ENCODE peak calls at places on chromosomes 1 and 21, in five cellular contexts. W, S, F, A and C are unnamed samples.

GRCh38 chr1:109923131-109923945 is 12.7 kb downstream of the CSF1 start:
- DNase-seq in W (peak; percentile 76), F (peak; percentile 68), A (peak; percentile 33), S (no peak), C (no peak)

GRCh38 chr1:39346876-39347275 is 142.4 kb downstream of the MACF1 start:
- DNase-seq in W (no peak), S (no peak), F (no peak), A (no peak), C (no peak)

GRCh38 chr1:91827094-91828006 is 58.6 kb downstream of the TGFBR3 start:
- DNase-seq in S (peak; percentile 61), F (peak; percentile 38), A (peak; percentile 80), W (no peak), C (no peak)

GRCh38 chr1:238451006-238451405 is 560.3 kb upstream of the ZP4 start:
- DNase-seq in A (no peak), W (no peak), S (no peak), F (no peak), C (no peak)

GRCh38 chr1:91555074-91555730 is 54.6 kb downstream of the CDC7 start:
- DNase-seq in W (no peak), S (no peak), F (no peak), A (no peak), C (no peak)

GRCh38 chr1:10338611-10339010 is 60.3 kb upstream of the PGD start:
- DNase-seq in A (no peak), F (no peak), W (no peak), S (no peak), C (no peak)

GRCh38 chr1:237873487-237873927 is 17.2 kb downstream of the ZP4 start:
- DNase-seq in W (no peak), S (peak; percentile 58), A (no peak), F (peak; percentile 98), C (peak; percentile 80)

GRCh38 chr1:232367293-232367692 is 262.6 kb downstream of the SIPA1L2 start:
- DNase-seq in S (peak; percentile 50), A (no peak), F (peak; percentile 81), W (no peak), C (no peak)

GRCh38 chr1:23029337-23029736 is 10.1 kb downstream of the KDM1A start:
- DNase-seq in F (no peak), W (no peak), S (no peak), A (no peak), C (no peak)

GRCh38 chr1:110196917-110197782 is 13.0 kb upstream of the KCNC4 start:
- DNase-seq in F (peak; percentile 70), A (no peak), S (peak; percentile 76), W (peak; percentile 75), C (no peak)

GRCh38 chr1:7558921-7559869 is 211.9 kb upstream of the VAMP3 start:
- DNase-seq in W (no peak), F (no peak), A (no peak), S (no peak), C (no peak)

GRCh38 chr1:193538690-193539089 is 352.3 kb upstream of the B3GALT2 start:
- DNase-seq in S (no peak), F (no peak), W (no peak), A (no peak), C (no peak)

GRCh38 chr21:38993561-38993960 is 187.8 kb downstream of the ETS2 start:
- DNase-seq in F (no peak), A (peak; percentile 45), S (peak; percentile 71), W (no peak), C (peak; percentile 85)

GRCh38 chr21:45892156-45892919 is 89.2 kb upstream of the COL6A1 start:
- DNase-seq in A (peak; percentile 31), W (peak; percentile 14), F (no peak), S (no peak), C (peak; percentile 72)

GRCh38 chr21:45508607-45509565 is 33.4 kb downstream of the SLC19A1 start:
- DNase-seq in W (peak; percentile 24), S (no peak), A (no peak), F (peak; percentile 23), C (peak; percentile 17)

GRCh38 chr1:96309783-96310182 is 411.8 kb upstream of the PTBP2 start:
- DNase-seq in W (no peak), F (no peak), S (peak; percentile 9), A (no peak), C (peak; percentile 22)

GRCh38 chr1:109878531-109878930 is 32.1 kb upstream of the CSF1 start:
- DNase-seq in F (no peak), A (no peak), W (no peak), S (no peak), C (peak; percentile 21)

GRCh38 chr1:36657826-36658225 is 175.1 kb upstream of the CSF3R start:
- DNase-seq in F (no peak), W (no peak), S (no peak), A (no peak), C (no peak)

GRCh38 chr1:218108034-218108433 is 177.1 kb upstream of the RRP15 start:
- DNase-seq in S (no peak), A (no peak), W (no peak), F (no peak), C (no peak)

GRCh38 chr1:218249757-218250156 is 35.3 kb upstream of the RRP15 start:
- DNase-seq in W (no peak), S (no peak), A (no peak), F (no peak), C (no peak)

GRCh38 chr21:38825901-38826300 is 20.2 kb downstream of the ETS2 start:
- DNase-seq in A (no peak), S (no peak), F (no peak), W (no peak), C (no peak)

GRCh38 chr1:90721210-90722194 is 4.4 kb upstream of the BARHL2 start:
- DNase-seq in F (peak; percentile 87), A (peak; percentile 58), W (peak; percentile 51), S (peak; percentile 81), C (peak; percentile 37)

GRCh38 chr1:53447413-53447812 is 11.8 kb upstream of the DMRTB1 start:
- DNase-seq in F (no peak), A (no peak), W (no peak), S (no peak), C (no peak)

GRCh38 chr1:232988572-232989040 is 38.2 kb downstream of the NTPCR start:
- DNase-seq in W (no peak), F (no peak), A (no peak), S (no peak), C (no peak)

GRCh38 chr1:23639460-23639859 is 52.1 kb upstream of the RPL11 start:
- DNase-seq in F (no peak), S (no peak), A (no peak), W (no peak), C (no peak)

GRCh38 chr1:229228522-229228921 is 42.4 kb upstream of the RAB4A start:
- DNase-seq in S (no peak), F (no peak), W (no peak), A (no peak), C (no peak)

GRCh38 chr1:229229721-229230135 is 41.2 kb upstream of the RAB4A start:
- DNase-seq in A (peak; percentile 40), F (no peak), W (no peak), S (peak; percentile 27), C (peak; percentile 59)

GRCh38 chr1:229225331-229225782 is 45.6 kb upstream of the RAB4A start:
- DNase-seq in W (no peak), F (no peak), A (peak; percentile 86), S (peak; percentile 70), C (no peak)

GRCh38 chr1:229229137-229229720 is 41.7 kb upstream of the RAB4A start:
- DNase-seq in W (no peak), F (peak; percentile 95), S (peak; percentile 52), A (no peak), C (no peak)

DNA sequence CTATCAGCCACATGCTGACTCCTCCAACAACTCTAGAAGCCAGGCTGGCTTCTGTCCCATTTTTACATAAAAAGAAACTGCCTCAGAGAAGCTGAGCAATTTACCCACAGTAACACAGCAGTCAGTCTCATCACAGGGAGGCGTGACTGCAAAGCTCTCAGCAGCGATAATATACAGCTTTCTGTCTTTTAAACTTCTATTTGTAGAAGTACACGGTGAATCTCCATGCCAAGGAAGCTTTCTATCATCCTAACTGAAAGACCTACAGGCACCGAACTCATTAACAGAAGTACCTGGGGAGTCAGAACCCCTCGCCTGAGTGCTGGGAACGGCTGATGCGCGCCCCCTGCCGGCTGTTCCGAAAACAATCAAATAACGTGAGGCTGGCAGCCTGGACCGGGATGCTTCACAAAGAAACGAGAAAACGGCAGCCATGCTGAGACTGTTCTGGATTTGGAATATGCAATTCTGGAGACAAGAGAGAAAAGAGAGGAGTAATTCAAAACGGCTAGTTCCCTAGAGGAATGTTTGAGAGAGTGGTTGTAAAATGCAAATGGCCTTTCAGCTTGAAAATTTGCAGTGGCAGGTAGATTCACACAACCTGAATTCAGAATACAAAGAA is 43.5 kb upstream of the RAB4A start:
- DNase-seq in A (peak; percentile 89), F (peak; percentile 88), W (peak; percentile 83), S (peak; percentile 93), C (peak; percentile 71)
- H3K4me1 ChIP-seq in A (peaks cover 36% of the 10 kb centered on the region), F (peaks cover 11% of the 10 kb centered on the region), W (peaks cover 17% of the 10 kb centered on the region), S (peaks cover 62% of the 10 kb centered on the region), C (peaks cover 36% of the 10 kb centered on the region)

GRCh38 chr1:155040358-155041093 is 6.9 kb downstream of the DCST1 start:
- DNase-seq in F (no peak), S (no peak), A (no peak), W (no peak), C (no peak)
- H3K4me1 ChIP-seq in F (peaks cover 2% of the 10 kb centered on the region), S (peaks cover 5% of the 10 kb centered on the region), A (peaks cover 53% of the 10 kb centered on the region), W (peaks cover 4% of the 10 kb centered on the region), C (peaks cover 3% of the 10 kb centered on the region)

GRCh38 chr1:169049258-169049936 is 57.1 kb upstream of the ATP1B1 start:
- DNase-seq in A (no peak), F (no peak), S (no peak), W (no peak), C (no peak)

GRCh38 chr1:169046671-169047070 is 59.8 kb upstream of the ATP1B1 start:
- DNase-seq in S (no peak), A (peak; percentile 55), W (no peak), F (no peak), C (no peak)

GRCh38 chr1:169048043-169048442 is 58.4 kb upstream of the ATP1B1 start:
- DNase-seq in W (no peak), S (peak; percentile 19), F (no peak), A (peak; percentile 46), C (no peak)

GRCh38 chr1:169044971-169045370 is 61.5 kb upstream of the ATP1B1 start:
- DNase-seq in S (no peak), W (no peak), A (no peak), F (no peak), C (no peak)

DNA sequence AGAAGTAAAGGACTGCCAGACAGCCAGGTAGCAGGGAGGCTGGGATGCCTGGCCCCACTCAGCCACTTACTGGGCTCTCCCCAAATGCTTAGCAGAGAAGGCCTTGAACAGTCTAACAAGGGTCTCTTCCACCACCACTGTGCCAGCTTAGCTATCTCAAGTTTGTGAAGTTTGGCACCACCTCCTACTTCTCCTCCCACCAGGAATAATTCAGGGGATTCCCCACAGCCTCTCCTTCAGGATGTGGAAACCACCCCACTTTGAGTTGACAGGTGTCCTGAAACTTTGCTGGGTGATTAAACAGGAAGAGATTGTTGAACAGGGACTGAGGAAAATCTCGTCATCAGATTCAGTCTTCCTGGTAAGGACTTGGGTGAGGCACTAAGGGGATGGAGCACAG is 59.4 kb upstream of the ATP1B1 start:
- DNase-seq in S (peak; percentile 23), W (no peak), F (no peak), A (peak; percentile 34), C (no peak)
- H3K4me1 ChIP-seq in S (no peaks in the 10 kb centered on the region), W (peaks cover 1% of the 10 kb centered on the region), F (no peaks in the 10 kb centered on the region), A (peaks cover 53% of the 10 kb centered on the region), C (peaks cover 11% of the 10 kb centered on the region)

DNA sequence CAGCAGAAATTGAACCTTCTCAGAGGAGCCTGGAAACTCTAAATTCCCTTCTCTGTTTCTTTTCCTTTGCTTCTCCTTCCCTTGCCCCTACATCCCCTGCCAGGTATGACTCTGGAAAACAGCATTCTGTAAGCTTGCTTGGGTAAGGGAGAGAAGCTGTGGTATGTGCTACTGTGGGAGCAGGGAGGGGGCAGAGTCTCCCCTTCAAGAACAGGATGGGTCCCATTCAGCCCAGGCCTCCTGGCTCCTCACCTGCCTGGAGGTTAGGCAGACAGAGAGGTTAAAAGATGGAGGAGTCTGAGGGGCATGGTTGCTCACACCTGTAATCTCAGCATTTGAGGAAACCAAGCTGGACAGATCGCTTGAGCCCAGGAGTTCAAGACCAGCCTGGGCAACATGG is 40.6 kb upstream of the UBE2U start:
- DNase-seq in A (no peak), S (no peak), F (no peak), W (no peak), C (no peak)
- H3K4me1 ChIP-seq in A (peaks cover 10% of the 10 kb centered on the region), S (peaks cover 11% of the 10 kb centered on the region), F (peaks cover 5% of the 10 kb centered on the region), W (peaks cover 3% of the 10 kb centered on the region), C (no peaks in the 10 kb centered on the region)